ENCODE peak calls at places on chromosome 18, in nine cellular contexts. D, L, S, J, Z, E, Y, P and H are unnamed samples.

GRCh38 chr18:68114989-68115388 is 598.5 kb upstream of the DSEL start:
- DNase-seq in D (no peak), L (no peak), S (no peak), J (no peak), Z (no peak), E (no peak), Y (no peak), P (no peak), H (no peak)

GRCh38 chr18:34718610-34719009 is 8.5 kb downstream of the DTNA start:
- DNase-seq in D (peak; percentile 24), L (no peak), S (no peak), J (no peak), Z (no peak), E (no peak), Y (no peak), P (no peak), H (no peak)

GRCh38 chr18:68679531-68679930 is 35.4 kb downstream of the TMX3 start:
- DNase-seq in D (peak; percentile 87), L (no peak), S (no peak), J (no peak), Z (peak; percentile 28), E (peak; percentile 5), Y (no peak), P (no peak), H (no peak)

GRCh38 chr18:12428923-12429322 is 21.2 kb downstream of the PRELID3A start:
- DNase-seq in D (no peak), L (no peak), S (no peak), J (no peak), Z (no peak), E (no peak), Y (no peak), P (no peak), H (no peak)

GRCh38 chr18:75818336-75818735 is 390.8 kb upstream of the SMIM21 start:
- DNase-seq in D (no peak), L (no peak), S (no peak), J (no peak), Z (no peak), E (no peak), Y (no peak), P (no peak), H (no peak)

GRCh38 chr18:24168496-24168895 is 29.6 kb downstream of the CABYR start:
- DNase-seq in D (no peak), L (no peak), S (no peak), J (no peak), Z (peak; percentile 14), E (no peak), Y (no peak), P (no peak), H (no peak)

GRCh38 chr18:30234755-30235154 is 807.8 kb downstream of the DSC3 start:
- DNase-seq in D (no peak), L (no peak), S (no peak), J (no peak), Z (no peak), E (no peak), Y (no peak), P (no peak), H (no peak)

GRCh38 chr18:22705328-22705727 is 227.8 kb upstream of the RBBP8 start:
- DNase-seq in D (peak; percentile 68), L (no peak), S (no peak), J (no peak), Z (peak; percentile 89), E (peak; percentile 73), Y (no peak), P (no peak), H (no peak)

GRCh38 chr18:42113529-42114191 is 158.6 kb downstream of the PIK3C3 start:
- DNase-seq in D (peak; percentile 76), L (no peak), S (no peak), J (no peak), Z (peak; percentile 52), E (peak; percentile 24), Y (no peak), P (no peak), H (no peak)